ENCODE peak calls at places on chromosomes 3 and 15, in six cellular contexts. One of them, this sample, is unnamed.

GRCh38 chr15:62985768-62986167 is 56.8 kb upstream of the TPM1 start:
- DNase-seq in PC-3: no peak
- DNase-seq in osteocyte: no peak
- DNase-seq in RWPE1: no peak
- DNase-seq in cardiac muscle cell: no peak
- DNase-seq in AG09319: no peak
- DNase-seq in this sample: no peak

GRCh38 chr3:26368312-26368711 is 254.3 kb upstream of the LRRC3B start:
- DNase-seq in cardiac muscle cell: no peak
- DNase-seq in AG09319: no peak
- DNase-seq in PC-3: no peak
- DNase-seq in osteocyte: no peak
- DNase-seq in RWPE1: no peak
- DNase-seq in this sample: no peak

GRCh38 chr15:28994830-28995180 is 109.0 kb downstream of the APBA2 start:
- DNase-seq in osteocyte: no peak
- DNase-seq in RWPE1: no peak
- DNase-seq in PC-3: no peak
- DNase-seq in AG09319: no peak
- DNase-seq in cardiac muscle cell: no peak
- DNase-seq in this sample: no peak

GRCh38 chr3:160588023-160588422 is 22.7 kb upstream of the KPNA4 start:
- DNase-seq in PC-3: no peak
- DNase-seq in AG09319: no peak
- DNase-seq in RWPE1: no peak
- DNase-seq in cardiac muscle cell: no peak
- DNase-seq in osteocyte: no peak
- DNase-seq in this sample: no peak

GRCh38 chr3:48621461-48621869 is at the start of gene TMEM89:
- DNase-seq in RWPE1: no peak
- DNase-seq in PC-3: no peak
- DNase-seq in osteocyte: no peak
- DNase-seq in AG09319: no peak
- DNase-seq in cardiac muscle cell: no peak
- DNase-seq in this sample: no peak

GRCh38 chr3:160081958-160082533 is 93.4 kb downstream of the IL12A start:
- DNase-seq in RWPE1: no peak
- DNase-seq in cardiac muscle cell: no peak
- DNase-seq in osteocyte: no peak
- DNase-seq in PC-3: no peak
- DNase-seq in AG09319: no peak
- DNase-seq in this sample: no peak

GRCh38 chr3:49427581-49427980 is 1.5 kb downstream of the NICN1 start:
- DNase-seq in cardiac muscle cell: no peak
- DNase-seq in osteocyte: no peak
- DNase-seq in RWPE1: no peak
- DNase-seq in AG09319: no peak
- DNase-seq in PC-3: no peak
- DNase-seq in this sample: no peak

GRCh38 chr3:59796486-59796885 is 746.7 kb upstream of the CFAP20DC start:
- DNase-seq in PC-3: no peak
- DNase-seq in cardiac muscle cell: no peak
- DNase-seq in AG09319: no peak
- DNase-seq in osteocyte: no peak
- DNase-seq in RWPE1: no peak
- DNase-seq in this sample: no peak

GRCh38 chr15:40258544-40258943 is 19.7 kb downstream of the PAK6 start:
- DNase-seq in cardiac muscle cell: no peak
- DNase-seq in osteocyte: no peak
- DNase-seq in RWPE1: no peak
- DNase-seq in AG09319: no peak
- DNase-seq in PC-3: no peak
- DNase-seq in this sample: no peak

GRCh38 chr15:89307046-89307587 is 27.5 kb downstream of the POLG start:
- DNase-seq in osteocyte: no peak
- DNase-seq in PC-3: peak
- DNase-seq in RWPE1: no peak
- DNase-seq in cardiac muscle cell: no peak
- DNase-seq in AG09319: no peak
- DNase-seq in this sample: peak

GRCh38 chr3:51686512-51687215 is 15.6 kb downstream of the TEX264 start:
- DNase-seq in RWPE1: peak
- DNase-seq in AG09319: no peak
- DNase-seq in cardiac muscle cell: peak
- DNase-seq in PC-3: peak
- DNase-seq in osteocyte: no peak
- DNase-seq in this sample: peak

GRCh38 chr15:70400766-70401541 is 303.2 kb upstream of the TLE3 start:
- DNase-seq in RWPE1: no peak
- DNase-seq in AG09319: no peak
- DNase-seq in cardiac muscle cell: no peak
- DNase-seq in osteocyte: no peak
- DNase-seq in PC-3: no peak
- DNase-seq in this sample: no peak

GRCh38 chr3:126127904-126128303 is 44.0 kb upstream of the SLC41A3 start:
- DNase-seq in cardiac muscle cell: no peak
- DNase-seq in osteocyte: peak
- DNase-seq in PC-3: no peak
- DNase-seq in AG09319: no peak
- DNase-seq in RWPE1: no peak
- DNase-seq in this sample: no peak

GRCh38 chr3:184171562-184171961 is 3.1 kb upstream of the AP2M1 start:
- DNase-seq in PC-3: peak
- DNase-seq in cardiac muscle cell: no peak
- DNase-seq in RWPE1: peak
- DNase-seq in AG09319: no peak
- DNase-seq in osteocyte: no peak
- DNase-seq in this sample: peak

GRCh38 chr3:99128740-99129505 is 227.4 kb upstream of the DCBLD2 start:
- DNase-seq in AG09319: peak
- DNase-seq in RWPE1: peak
- DNase-seq in cardiac muscle cell: no peak
- DNase-seq in osteocyte: no peak
- DNase-seq in PC-3: peak
- DNase-seq in this sample: peak

GRCh38 chr3:105957722-105958121 is 88.9 kb upstream of the CBLB start:
- DNase-seq in osteocyte: no peak
- DNase-seq in RWPE1: peak
- DNase-seq in cardiac muscle cell: no peak
- DNase-seq in AG09319: no peak
- DNase-seq in PC-3: peak
- DNase-seq in this sample: peak

GRCh38 chr3:161474691-161475090 is 21.9 kb upstream of the OTOL1 start:
- DNase-seq in cardiac muscle cell: no peak
- DNase-seq in RWPE1: no peak
- DNase-seq in PC-3: no peak
- DNase-seq in osteocyte: no peak
- DNase-seq in AG09319: no peak
- DNase-seq in this sample: no peak

GRCh38 chr15:41661078-41661528 is 898 bp downstream of the MGA start:
- DNase-seq in PC-3: peak
- DNase-seq in cardiac muscle cell: no peak
- DNase-seq in osteocyte: no peak
- DNase-seq in AG09319: no peak
- DNase-seq in RWPE1: peak
- DNase-seq in this sample: no peak

GRCh38 chr3:196699749-196700148 is 12.3 kb downstream of the CEP19 start:
- DNase-seq in AG09319: no peak
- DNase-seq in PC-3: no peak
- DNase-seq in RWPE1: no peak
- DNase-seq in osteocyte: no peak
- DNase-seq in cardiac muscle cell: peak
- DNase-seq in this sample: no peak

GRCh38 chr3:149085828-149086231 is 503 bp downstream of the HLTF start:
- DNase-seq in PC-3: peak
- DNase-seq in cardiac muscle cell: no peak
- DNase-seq in RWPE1: no peak
- DNase-seq in AG09319: no peak
- DNase-seq in osteocyte: no peak
- DNase-seq in this sample: peak

GRCh38 chr15:73594109-73594508 is 39.1 kb downstream of the NPTN start:
- DNase-seq in AG09319: no peak
- DNase-seq in cardiac muscle cell: no peak
- DNase-seq in osteocyte: no peak
- DNase-seq in RWPE1: no peak
- DNase-seq in PC-3: no peak
- DNase-seq in this sample: no peak

GRCh38 chr3:188153498-188153948 is 434 bp upstream of the LPP start:
- DNase-seq in cardiac muscle cell: peak
- DNase-seq in PC-3: peak
- DNase-seq in AG09319: peak
- DNase-seq in osteocyte: no peak
- DNase-seq in RWPE1: peak
- DNase-seq in this sample: peak

GRCh38 chr3:188154758-188155574 is 1.0 kb downstream of the LPP start:
- DNase-seq in osteocyte: no peak
- DNase-seq in RWPE1: no peak
- DNase-seq in AG09319: no peak
- DNase-seq in PC-3: no peak
- DNase-seq in cardiac muscle cell: no peak
- DNase-seq in this sample: no peak

GRCh38 chr3:188156051-188156450 is 2.1 kb downstream of the LPP start:
- DNase-seq in AG09319: no peak
- DNase-seq in cardiac muscle cell: no peak
- DNase-seq in osteocyte: no peak
- DNase-seq in RWPE1: no peak
- DNase-seq in PC-3: no peak
- DNase-seq in this sample: no peak

GRCh38 chr3:188152660-188153497 is 1.1 kb upstream of the LPP start:
- DNase-seq in osteocyte: peak
- DNase-seq in PC-3: peak
- DNase-seq in AG09319: peak
- DNase-seq in cardiac muscle cell: peak
- DNase-seq in RWPE1: peak
- DNase-seq in this sample: peak

DNA sequence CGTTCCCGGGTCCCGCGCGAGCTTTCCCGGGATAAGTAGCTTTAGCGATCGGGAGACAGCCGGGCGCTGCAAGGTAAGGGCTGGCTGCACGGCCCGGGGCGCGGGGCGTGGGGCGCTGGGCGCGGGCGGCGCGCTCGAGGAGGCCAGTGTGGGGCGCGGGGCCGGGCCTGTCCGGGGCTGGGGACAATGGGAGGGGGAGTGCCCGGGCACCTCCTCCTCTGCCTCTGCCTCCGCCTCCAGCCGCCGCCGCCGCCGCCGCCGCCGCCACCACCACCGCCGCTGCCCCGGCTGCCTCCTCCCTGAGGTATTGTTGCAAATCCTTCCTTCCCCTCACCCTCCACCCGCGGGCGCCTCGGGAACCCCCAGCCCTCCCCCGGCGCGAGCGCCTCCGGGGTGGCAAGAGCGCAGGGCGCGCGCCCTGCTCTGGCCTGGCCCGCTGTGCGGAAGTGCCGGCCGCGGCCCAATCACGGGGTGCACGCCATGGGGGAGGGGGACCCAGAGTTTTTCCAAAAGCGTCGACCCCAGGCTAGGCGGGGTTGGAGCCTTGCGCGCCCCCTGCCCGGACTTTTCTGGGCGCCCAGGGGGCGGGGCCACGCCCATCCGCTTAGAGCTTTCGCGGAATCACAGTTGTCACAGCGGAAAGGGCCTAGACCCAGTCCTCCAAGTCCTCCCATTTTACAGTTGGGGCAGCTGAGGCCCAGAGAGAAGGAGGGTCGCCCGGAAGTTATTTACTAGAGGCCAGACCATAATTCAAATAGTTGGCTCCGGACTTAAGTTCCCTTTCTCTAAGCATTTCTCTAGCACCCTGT is at the start of gene LPP:
- DNase-seq in AG09319: peak
- DNase-seq in cardiac muscle cell: peak
- DNase-seq in RWPE1: peak
- DNase-seq in osteocyte: peak
- DNase-seq in PC-3: peak
- DNase-seq in this sample: peak
- TF ChIP-seq CTCF in AG09319: no peak
- TF ChIP-seq CTCF in cardiac muscle cell: peak
- TF ChIP-seq CTCF in RWPE1: no peak
- TF ChIP-seq CTCF in osteocyte: peak
- TF ChIP-seq CTCF in PC-3: peak
- TF ChIP-seq CTCF in this sample: no peak

GRCh38 chr15:81256916-81257315 is 60.2 kb downstream of the IL16 start:
- DNase-seq in AG09319: no peak
- DNase-seq in RWPE1: peak
- DNase-seq in cardiac muscle cell: no peak
- DNase-seq in osteocyte: no peak
- DNase-seq in PC-3: peak
- DNase-seq in this sample: peak
- TF ChIP-seq CTCF in AG09319: peak
- TF ChIP-seq CTCF in RWPE1: peak
- TF ChIP-seq CTCF in cardiac muscle cell: peak
- TF ChIP-seq CTCF in osteocyte: peak
- TF ChIP-seq CTCF in PC-3: peak
- TF ChIP-seq CTCF in this sample: peak

DNA sequence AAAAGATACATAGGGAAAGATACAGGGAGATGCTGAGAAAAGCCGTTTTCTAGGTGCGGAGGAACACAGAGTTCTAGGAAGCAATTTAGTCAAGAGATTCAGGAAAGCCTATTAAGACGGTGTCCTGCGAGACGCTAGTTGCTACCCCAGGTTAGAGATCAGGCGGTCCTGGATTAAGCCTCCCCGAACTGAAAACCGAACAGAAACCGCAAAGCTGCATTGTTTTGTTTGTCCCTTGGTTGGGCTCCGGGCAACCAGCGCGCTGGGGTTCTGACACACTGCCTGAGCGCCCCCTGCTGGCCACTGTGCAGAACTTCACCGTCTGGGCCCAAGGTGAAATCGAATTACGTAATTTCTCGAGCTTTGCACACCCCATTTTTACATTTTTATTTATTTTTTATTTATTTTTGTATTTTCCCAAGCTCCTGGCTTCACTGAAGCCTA is 37.3 kb upstream of the NDUFB4 start:
- DNase-seq in osteocyte: peak
- DNase-seq in AG09319: peak
- DNase-seq in RWPE1: peak
- DNase-seq in PC-3: peak
- DNase-seq in cardiac muscle cell: peak
- DNase-seq in this sample: peak
- TF ChIP-seq CTCF in osteocyte: peak
- TF ChIP-seq CTCF in AG09319: peak
- TF ChIP-seq CTCF in RWPE1: peak
- TF ChIP-seq CTCF in PC-3: peak
- TF ChIP-seq CTCF in cardiac muscle cell: peak
- TF ChIP-seq CTCF in this sample: peak

GRCh38 chr15:75530169-75530568 is 48.9 kb downstream of the PTPN9 start:
- DNase-seq in AG09319: no peak
- DNase-seq in PC-3: no peak
- DNase-seq in RWPE1: no peak
- DNase-seq in osteocyte: no peak
- DNase-seq in cardiac muscle cell: no peak
- DNase-seq in this sample: no peak

GRCh38 chr15:75532413-75533250 is 46.5 kb downstream of the PTPN9 start:
- DNase-seq in cardiac muscle cell: peak
- DNase-seq in RWPE1: peak
- DNase-seq in PC-3: peak
- DNase-seq in osteocyte: no peak
- DNase-seq in AG09319: peak
- DNase-seq in this sample: peak

GRCh38 chr15:75531041-75531450 is 48.1 kb downstream of the PTPN9 start:
- DNase-seq in RWPE1: no peak
- DNase-seq in osteocyte: no peak
- DNase-seq in PC-3: peak
- DNase-seq in cardiac muscle cell: no peak
- DNase-seq in AG09319: no peak
- DNase-seq in this sample: peak

GRCh38 chr15:75538376-75538775 is 40.7 kb downstream of the PTPN9 start:
- DNase-seq in osteocyte: no peak
- DNase-seq in cardiac muscle cell: no peak
- DNase-seq in AG09319: no peak
- DNase-seq in RWPE1: no peak
- DNase-seq in PC-3: no peak
- DNase-seq in this sample: no peak

GRCh38 chr15:75533945-75534344 is 45.2 kb downstream of the PTPN9 start:
- DNase-seq in cardiac muscle cell: no peak
- DNase-seq in AG09319: no peak
- DNase-seq in osteocyte: no peak
- DNase-seq in PC-3: no peak
- DNase-seq in RWPE1: no peak
- DNase-seq in this sample: no peak
- TF ChIP-seq CTCF in cardiac muscle cell: no peak
- TF ChIP-seq CTCF in AG09319: no peak
- TF ChIP-seq CTCF in osteocyte: no peak
- TF ChIP-seq CTCF in PC-3: no peak
- TF ChIP-seq CTCF in RWPE1: no peak
- TF ChIP-seq CTCF in this sample: no peak

This sample was measured in MCF 10A.